ENCODE peak calls at places on chromosomes 7 and 10, in six cellular contexts. M is stimulated activated CD4-positive, alpha-beta T cell treated with anti-CD3 and anti-CD28 coated beads, Interleukin-1b, Interleukin-23, amount 100 ng/mL, for 24 hours; E is heart right ventricle; U is NCI-H1694; T is NCI-H2171; O is T-helper 9 cell. H is an unnamed sample.

GRCh38 chr10:91799580-91799975 is 1.4 kb downstream of the TNKS2 start:
- DNase-seq in T (no peak), M (no peak), O (no peak), E (no peak), U (no peak), H (no peak)

GRCh38 chr7:2010101-2010500 is 222.6 kb downstream of the MAD1L1 start:
- DNase-seq in E (no peak), O (no peak), M (no peak), T (no peak), U (no peak), H (peak; percentile 3)

GRCh38 chr7:121331574-121331973 is 2.8 kb downstream of the WNT16 start:
- DNase-seq in E (no peak), T (no peak), M (no peak), U (no peak), O (no peak), H (no peak)

GRCh38 chr10:102112210-102112817 is 7.9 kb downstream of the LDB1 start:
- DNase-seq in M (no peak), O (no peak), E (no peak), T (no peak), U (no peak), H (no peak)

GRCh38 chr7:108201766-108202165 is 71.6 kb upstream of the LAMB4 start:
- DNase-seq in T (no peak), U (no peak), O (no peak), E (no peak), M (no peak), H (no peak)

GRCh38 chr7:33186187-33186586 is 56.8 kb downstream of the BBS9 start:
- DNase-seq in M (no peak), U (no peak), O (no peak), T (no peak), E (no peak), H (no peak)

GRCh38 chr10:46551701-46552525 is 4.5 kb downstream of the GPRIN2 start:
- DNase-seq in E (peak; percentile 3), U (no peak), M (no peak), T (no peak), O (no peak), H (no peak)

GRCh38 chr10:34286136-34286739 is 528.9 kb downstream of the PARD3 start:
- DNase-seq in O (no peak), U (no peak), E (no peak), T (no peak), M (no peak), H (no peak)

GRCh38 chr7:42311195-42311594 is 74.2 kb upstream of the GLI3 start:
- DNase-seq in E (no peak), O (no peak), U (no peak), T (no peak), M (no peak), H (no peak)

GRCh38 chr7:29853072-29853471 is 46.8 kb downstream of the WIPF3 start:
- DNase-seq in M (no peak), O (no peak), E (peak; percentile 16), U (peak; percentile 12), T (peak; percentile 79), H (no peak)

GRCh38 chr7:80060218-80060806 is 74.3 kb upstream of the GNAI1 start:
- DNase-seq in U (peak; percentile 87), T (peak; percentile 34), O (no peak), E (no peak), M (no peak), H (no peak)

GRCh38 chr7:155732275-155732674 is 80.0 kb downstream of the SHH start:
- DNase-seq in T (no peak), E (no peak), U (no peak), M (no peak), O (no peak), H (no peak)

GRCh38 chr10:112793197-112793921 is 156.7 kb upstream of the TCF7L2 start:
- DNase-seq in E (no peak), U (no peak), T (no peak), M (no peak), O (no peak), H (no peak)

GRCh38 chr10:125152646-125153368 is 7.6 kb downstream of the CTBP2 start:
- DNase-seq in E (peak; percentile 65), T (no peak), M (no peak), U (no peak), O (no peak), H (no peak)

GRCh38 chr7:128266891-128267839 is 26.1 kb downstream of the LEP start:
- DNase-seq in M (no peak), U (peak; percentile 87), E (peak; percentile 16), O (no peak), T (peak; percentile 76), H (peak; percentile 68)

GRCh38 chr7:34058791-34059550 is 153.6 kb downstream of the BMPER start:
- DNase-seq in O (no peak), T (peak; percentile 73), M (no peak), U (peak; percentile 85), E (no peak), H (no peak)

GRCh38 chr10:73219384-73219783 is 27.7 kb downstream of the DNAJC9 start:
- DNase-seq in O (no peak), T (no peak), M (no peak), E (no peak), U (no peak), H (no peak)

GRCh38 chr10:133357293-133358151 is at the start of gene FUOM:
- DNase-seq in O (peak; percentile 68), E (peak; percentile 64), T (peak; percentile 28), U (no peak), M (peak; percentile 51), H (no peak)

GRCh38 chr10:128854965-128855364 is 612.1 kb upstream of the MGMT start:
- DNase-seq in E (peak; percentile 92), M (no peak), U (peak; percentile 49), O (no peak), T (peak; percentile 45), H (no peak)

GRCh38 chr7:64655811-64656210 is 10.1 kb upstream of the ZNF107 start:
- DNase-seq in T (no peak), E (no peak), M (no peak), O (no peak), U (no peak), H (no peak)

GRCh38 chr10:128070721-128071416 is 55.4 kb downstream of the MKI67 start:
- DNase-seq in O (no peak), M (no peak), E (no peak), T (no peak), U (no peak), H (no peak)

H was measured in D721Med.